ENCODE peak calls at places on chromosomes 2 and 18, in eight cellular contexts. One of them, this sample, is unnamed.

GRCh38 chr2:157184161-157184910 is 73.2 kb upstream of the GALNT5 start:
- DNase-seq in upper lobe of right lung: no peak
- DNase-seq in stimulated activated CD8-positive, alpha-beta memory T cell treated with anti-CD3 and anti-CD28 coated beads, Interleukin-2, amount 100 ng/mL, for 48 hours: no peak
- DNase-seq in aorta: no peak
- DNase-seq in SJSA1: no peak
- DNase-seq in CD8-positive, alpha-beta memory T cell: no peak
- DNase-seq in stimulated activated CD4-positive, alpha-beta T cell treated with anti-CD3 and anti-CD28 coated beads, Interleukin-1b, Interleukin-23, amount 100 ng/mL, for 24 hours: no peak
- DNase-seq in cardiac fibroblast: no peak
- DNase-seq in this sample: no peak

GRCh38 chr18:33802955-33803354 is 224.9 kb downstream of the ASXL3 start:
- DNase-seq in upper lobe of right lung: no peak
- DNase-seq in stimulated activated CD8-positive, alpha-beta memory T cell treated with anti-CD3 and anti-CD28 coated beads, Interleukin-2, amount 100 ng/mL, for 48 hours: no peak
- DNase-seq in aorta: no peak
- DNase-seq in SJSA1: no peak
- DNase-seq in CD8-positive, alpha-beta memory T cell: no peak
- DNase-seq in stimulated activated CD4-positive, alpha-beta T cell treated with anti-CD3 and anti-CD28 coated beads, Interleukin-1b, Interleukin-23, amount 100 ng/mL, for 24 hours: no peak
- DNase-seq in cardiac fibroblast: no peak
- DNase-seq in this sample: no peak

GRCh38 chr2:125667630-125668029 is 988.3 kb upstream of the GYPC start:
- DNase-seq in upper lobe of right lung: no peak
- DNase-seq in stimulated activated CD8-positive, alpha-beta memory T cell treated with anti-CD3 and anti-CD28 coated beads, Interleukin-2, amount 100 ng/mL, for 48 hours: no peak
- DNase-seq in aorta: no peak
- DNase-seq in SJSA1: no peak
- DNase-seq in CD8-positive, alpha-beta memory T cell: no peak
- DNase-seq in stimulated activated CD4-positive, alpha-beta T cell treated with anti-CD3 and anti-CD28 coated beads, Interleukin-1b, Interleukin-23, amount 100 ng/mL, for 24 hours: no peak
- DNase-seq in cardiac fibroblast: no peak
- DNase-seq in this sample: no peak

GRCh38 chr2:185802926-185803325 is 64.3 kb downstream of the FSIP2 start:
- DNase-seq in upper lobe of right lung: no peak
- DNase-seq in stimulated activated CD8-positive, alpha-beta memory T cell treated with anti-CD3 and anti-CD28 coated beads, Interleukin-2, amount 100 ng/mL, for 48 hours: no peak
- DNase-seq in aorta: no peak
- DNase-seq in SJSA1: no peak
- DNase-seq in CD8-positive, alpha-beta memory T cell: no peak
- DNase-seq in stimulated activated CD4-positive, alpha-beta T cell treated with anti-CD3 and anti-CD28 coated beads, Interleukin-1b, Interleukin-23, amount 100 ng/mL, for 24 hours: no peak
- DNase-seq in cardiac fibroblast: no peak
- DNase-seq in this sample: no peak

GRCh38 chr2:85165291-85165690 is 32.1 kb downstream of the TCF7L1 start:
- DNase-seq in upper lobe of right lung: no peak
- DNase-seq in stimulated activated CD8-positive, alpha-beta memory T cell treated with anti-CD3 and anti-CD28 coated beads, Interleukin-2, amount 100 ng/mL, for 48 hours: no peak
- DNase-seq in aorta: no peak
- DNase-seq in SJSA1: no peak
- DNase-seq in CD8-positive, alpha-beta memory T cell: no peak
- DNase-seq in stimulated activated CD4-positive, alpha-beta T cell treated with anti-CD3 and anti-CD28 coated beads, Interleukin-1b, Interleukin-23, amount 100 ng/mL, for 24 hours: no peak
- DNase-seq in cardiac fibroblast: no peak
- DNase-seq in this sample: no peak

GRCh38 chr2:105777071-105777482 is 32.4 kb downstream of the NCK2 start:
- DNase-seq in upper lobe of right lung: no peak
- DNase-seq in stimulated activated CD8-positive, alpha-beta memory T cell treated with anti-CD3 and anti-CD28 coated beads, Interleukin-2, amount 100 ng/mL, for 48 hours: no peak
- DNase-seq in aorta: no peak
- DNase-seq in SJSA1: no peak
- DNase-seq in CD8-positive, alpha-beta memory T cell: no peak
- DNase-seq in stimulated activated CD4-positive, alpha-beta T cell treated with anti-CD3 and anti-CD28 coated beads, Interleukin-1b, Interleukin-23, amount 100 ng/mL, for 24 hours: no peak
- DNase-seq in cardiac fibroblast: no peak
- DNase-seq in this sample: no peak

GRCh38 chr18:44036500-44036899 is 644.2 kb upstream of the SETBP1 start:
- DNase-seq in upper lobe of right lung: no peak
- DNase-seq in stimulated activated CD8-positive, alpha-beta memory T cell treated with anti-CD3 and anti-CD28 coated beads, Interleukin-2, amount 100 ng/mL, for 48 hours: no peak
- DNase-seq in aorta: peak; percentile 72
- DNase-seq in SJSA1: peak; percentile 53
- DNase-seq in CD8-positive, alpha-beta memory T cell: no peak
- DNase-seq in stimulated activated CD4-positive, alpha-beta T cell treated with anti-CD3 and anti-CD28 coated beads, Interleukin-1b, Interleukin-23, amount 100 ng/mL, for 24 hours: no peak
- DNase-seq in cardiac fibroblast: peak; percentile 10
- DNase-seq in this sample: no peak

GRCh38 chr2:156553714-156554442 is 117.7 kb downstream of the GPD2 start:
- DNase-seq in upper lobe of right lung: no peak
- DNase-seq in stimulated activated CD8-positive, alpha-beta memory T cell treated with anti-CD3 and anti-CD28 coated beads, Interleukin-2, amount 100 ng/mL, for 48 hours: no peak
- DNase-seq in aorta: no peak
- DNase-seq in SJSA1: no peak
- DNase-seq in CD8-positive, alpha-beta memory T cell: no peak
- DNase-seq in stimulated activated CD4-positive, alpha-beta T cell treated with anti-CD3 and anti-CD28 coated beads, Interleukin-1b, Interleukin-23, amount 100 ng/mL, for 24 hours: no peak
- DNase-seq in cardiac fibroblast: no peak
- DNase-seq in this sample: no peak

GRCh38 chr2:229083606-229084349 is 187.3 kb downstream of the PID1 start:
- DNase-seq in upper lobe of right lung: no peak
- DNase-seq in stimulated activated CD8-positive, alpha-beta memory T cell treated with anti-CD3 and anti-CD28 coated beads, Interleukin-2, amount 100 ng/mL, for 48 hours: no peak
- DNase-seq in aorta: no peak
- DNase-seq in SJSA1: no peak
- DNase-seq in CD8-positive, alpha-beta memory T cell: no peak
- DNase-seq in stimulated activated CD4-positive, alpha-beta T cell treated with anti-CD3 and anti-CD28 coated beads, Interleukin-1b, Interleukin-23, amount 100 ng/mL, for 24 hours: no peak
- DNase-seq in cardiac fibroblast: no peak
- DNase-seq in this sample: no peak

GRCh38 chr2:232700154-232700553 is 3.0 kb downstream of the GIGYF2 start:
- DNase-seq in upper lobe of right lung: no peak
- DNase-seq in stimulated activated CD8-positive, alpha-beta memory T cell treated with anti-CD3 and anti-CD28 coated beads, Interleukin-2, amount 100 ng/mL, for 48 hours: no peak
- DNase-seq in aorta: no peak
- DNase-seq in SJSA1: no peak
- DNase-seq in CD8-positive, alpha-beta memory T cell: no peak
- DNase-seq in stimulated activated CD4-positive, alpha-beta T cell treated with anti-CD3 and anti-CD28 coated beads, Interleukin-1b, Interleukin-23, amount 100 ng/mL, for 24 hours: no peak
- DNase-seq in cardiac fibroblast: no peak
- DNase-seq in this sample: no peak

GRCh38 chr2:191933307-191934105 is 86.6 kb upstream of the CAVIN2 start:
- DNase-seq in upper lobe of right lung: no peak
- DNase-seq in stimulated activated CD8-positive, alpha-beta memory T cell treated with anti-CD3 and anti-CD28 coated beads, Interleukin-2, amount 100 ng/mL, for 48 hours: no peak
- DNase-seq in aorta: peak; percentile 55
- DNase-seq in SJSA1: no peak
- DNase-seq in CD8-positive, alpha-beta memory T cell: no peak
- DNase-seq in stimulated activated CD4-positive, alpha-beta T cell treated with anti-CD3 and anti-CD28 coated beads, Interleukin-1b, Interleukin-23, amount 100 ng/mL, for 24 hours: peak; percentile 0
- DNase-seq in cardiac fibroblast: peak; percentile 82
- DNase-seq in this sample: no peak

GRCh38 chr2:108315408-108316193 is 26.9 kb downstream of the SULT1C2 start:
- DNase-seq in upper lobe of right lung: no peak
- DNase-seq in stimulated activated CD8-positive, alpha-beta memory T cell treated with anti-CD3 and anti-CD28 coated beads, Interleukin-2, amount 100 ng/mL, for 48 hours: no peak
- DNase-seq in aorta: no peak
- DNase-seq in SJSA1: no peak
- DNase-seq in CD8-positive, alpha-beta memory T cell: no peak
- DNase-seq in stimulated activated CD4-positive, alpha-beta T cell treated with anti-CD3 and anti-CD28 coated beads, Interleukin-1b, Interleukin-23, amount 100 ng/mL, for 24 hours: no peak
- DNase-seq in cardiac fibroblast: no peak
- DNase-seq in this sample: no peak

GRCh38 chr2:230816735-230817134 is 48.0 kb upstream of the ITM2C start:
- DNase-seq in upper lobe of right lung: no peak
- DNase-seq in stimulated activated CD8-positive, alpha-beta memory T cell treated with anti-CD3 and anti-CD28 coated beads, Interleukin-2, amount 100 ng/mL, for 48 hours: no peak
- DNase-seq in aorta: no peak
- DNase-seq in SJSA1: no peak
- DNase-seq in CD8-positive, alpha-beta memory T cell: no peak
- DNase-seq in stimulated activated CD4-positive, alpha-beta T cell treated with anti-CD3 and anti-CD28 coated beads, Interleukin-1b, Interleukin-23, amount 100 ng/mL, for 24 hours: no peak
- DNase-seq in cardiac fibroblast: no peak
- DNase-seq in this sample: no peak

GRCh38 chr2:173571021-173571821 is 216.5 kb downstream of the CDCA7 start:
- DNase-seq in upper lobe of right lung: no peak
- DNase-seq in stimulated activated CD8-positive, alpha-beta memory T cell treated with anti-CD3 and anti-CD28 coated beads, Interleukin-2, amount 100 ng/mL, for 48 hours: no peak
- DNase-seq in aorta: no peak
- DNase-seq in SJSA1: no peak
- DNase-seq in CD8-positive, alpha-beta memory T cell: no peak
- DNase-seq in stimulated activated CD4-positive, alpha-beta T cell treated with anti-CD3 and anti-CD28 coated beads, Interleukin-1b, Interleukin-23, amount 100 ng/mL, for 24 hours: no peak
- DNase-seq in cardiac fibroblast: peak; percentile 59
- DNase-seq in this sample: no peak

GRCh38 chr18:55839350-55839749 is 251.4 kb upstream of the TCF4 start:
- DNase-seq in upper lobe of right lung: no peak
- DNase-seq in stimulated activated CD8-positive, alpha-beta memory T cell treated with anti-CD3 and anti-CD28 coated beads, Interleukin-2, amount 100 ng/mL, for 48 hours: no peak
- DNase-seq in aorta: no peak
- DNase-seq in SJSA1: no peak
- DNase-seq in CD8-positive, alpha-beta memory T cell: no peak
- DNase-seq in stimulated activated CD4-positive, alpha-beta T cell treated with anti-CD3 and anti-CD28 coated beads, Interleukin-1b, Interleukin-23, amount 100 ng/mL, for 24 hours: no peak
- DNase-seq in cardiac fibroblast: peak; percentile 76
- DNase-seq in this sample: no peak

GRCh38 chr18:10020176-10020575 is 106.4 kb downstream of the VAPA start:
- DNase-seq in upper lobe of right lung: no peak
- DNase-seq in stimulated activated CD8-positive, alpha-beta memory T cell treated with anti-CD3 and anti-CD28 coated beads, Interleukin-2, amount 100 ng/mL, for 48 hours: no peak
- DNase-seq in aorta: no peak
- DNase-seq in SJSA1: no peak
- DNase-seq in CD8-positive, alpha-beta memory T cell: no peak
- DNase-seq in stimulated activated CD4-positive, alpha-beta T cell treated with anti-CD3 and anti-CD28 coated beads, Interleukin-1b, Interleukin-23, amount 100 ng/mL, for 24 hours: no peak
- DNase-seq in cardiac fibroblast: peak; percentile 16
- DNase-seq in this sample: no peak

GRCh38 chr2:139201516-139201915 is 421.3 kb upstream of the NXPH2 start:
- DNase-seq in upper lobe of right lung: no peak
- DNase-seq in stimulated activated CD8-positive, alpha-beta memory T cell treated with anti-CD3 and anti-CD28 coated beads, Interleukin-2, amount 100 ng/mL, for 48 hours: no peak
- DNase-seq in aorta: no peak
- DNase-seq in SJSA1: no peak
- DNase-seq in CD8-positive, alpha-beta memory T cell: no peak
- DNase-seq in stimulated activated CD4-positive, alpha-beta T cell treated with anti-CD3 and anti-CD28 coated beads, Interleukin-1b, Interleukin-23, amount 100 ng/mL, for 24 hours: no peak
- DNase-seq in cardiac fibroblast: no peak
- DNase-seq in this sample: no peak

GRCh38 chr18:9658111-9658641 is 43.8 kb upstream of the PPP4R1 start:
- DNase-seq in upper lobe of right lung: no peak
- DNase-seq in stimulated activated CD8-positive, alpha-beta memory T cell treated with anti-CD3 and anti-CD28 coated beads, Interleukin-2, amount 100 ng/mL, for 48 hours: no peak
- DNase-seq in aorta: no peak
- DNase-seq in SJSA1: peak; percentile 30
- DNase-seq in CD8-positive, alpha-beta memory T cell: no peak
- DNase-seq in stimulated activated CD4-positive, alpha-beta T cell treated with anti-CD3 and anti-CD28 coated beads, Interleukin-1b, Interleukin-23, amount 100 ng/mL, for 24 hours: no peak
- DNase-seq in cardiac fibroblast: no peak
- DNase-seq in this sample: no peak